ENCODE peak calls at places on chromosomes 13 and 19, in nine cellular contexts. A is endodermal cell; M is effector memory CD4-positive, alpha-beta T cell; H is CD4-positive, alpha-beta memory T cell; C is thoracic aorta; I is AG04450; G is Panc1; P is GM23248; O is IMR-90. E is an unnamed sample.

GRCh38 chr19:39599116-39599515 is 3.2 kb upstream of the LGALS13 start:
- DNase-seq in A (peak; percentile 83), M (no peak), H (no peak), C (no peak), I (no peak), G (no peak), P (peak; percentile 51), O (peak; percentile 27), E (peak; percentile 49)

GRCh38 chr19:54873990-54874389 is at the start of gene FCAR:
- DNase-seq in A (no peak), M (no peak), H (no peak), C (no peak), I (no peak), G (no peak), P (no peak), O (no peak), E (no peak)

GRCh38 chr19:53982611-53983010 is 8.8 kb upstream of the CACNG6 start:
- DNase-seq in A (peak; percentile 71), M (no peak), H (no peak), C (no peak), I (no peak), G (no peak), P (peak; percentile 46), O (no peak), E (no peak)

GRCh38 chr13:43572601-43573360 is 214.0 kb downstream of the ENOX1 start:
- DNase-seq in A (no peak), M (no peak), H (no peak), C (no peak), I (no peak), G (no peak), P (peak; percentile 91), O (peak; percentile 25), E (peak; percentile 19)

GRCh38 chr13:33519561-33520479 is 234.3 kb upstream of the STARD13 start:
- DNase-seq in A (no peak), M (no peak), H (no peak), C (no peak), I (peak; percentile 78), G (no peak), P (peak; percentile 94), O (peak; percentile 94), E (peak; percentile 86)

GRCh38 chr13:103203750-103204330 is 137.6 kb upstream of the SLC10A2 start:
- DNase-seq in A (no peak), M (no peak), H (no peak), C (no peak), I (no peak), G (no peak), P (no peak), O (no peak), E (no peak)

GRCh38 chr19:17579523-17580244 is 24.2 kb downstream of the COLGALT1 start:
- DNase-seq in A (peak; percentile 96), M (no peak), H (peak; percentile 8), C (no peak), I (no peak), G (peak; percentile 25), P (peak; percentile 75), O (peak; percentile 26), E (peak; percentile 75)

GRCh38 chr13:24271611-24272451 is 37.5 kb upstream of the C1QTNF9 start:
- DNase-seq in A (peak; percentile 39), M (peak; percentile 63), H (peak; percentile 88), C (no peak), I (peak; percentile 45), G (no peak), P (peak; percentile 66), O (peak; percentile 76), E (peak; percentile 73)

GRCh38 chr19:7489609-7490044 is 792 bp upstream of the PEX11G start:
- DNase-seq in A (peak; percentile 57), M (no peak), H (no peak), C (no peak), I (no peak), G (no peak), P (no peak), O (no peak), E (no peak)

DNA sequence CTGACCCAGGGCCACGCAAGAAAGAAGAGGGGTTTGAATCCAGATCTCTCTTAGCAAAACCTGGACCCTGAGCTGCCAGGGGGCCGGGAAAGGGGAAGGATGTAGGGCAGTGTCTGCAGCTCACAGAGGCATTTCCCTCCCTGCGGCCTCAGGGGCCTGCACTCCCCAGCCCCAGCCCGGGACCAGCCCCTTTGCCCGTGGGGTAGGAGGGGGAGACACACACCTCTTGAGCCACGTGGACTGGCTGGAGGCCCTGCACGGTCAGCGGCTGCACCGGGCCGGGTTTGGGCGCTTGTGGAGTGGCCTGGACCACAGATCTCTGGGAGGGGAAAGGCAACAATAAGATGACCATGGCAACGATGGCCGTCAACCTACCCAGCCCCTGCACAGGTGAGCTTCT is 26.9 kb downstream of the RFX1 start:
- DNase-seq in A (peak; percentile 70), M (no peak), H (no peak), C (no peak), I (no peak), G (no peak), P (no peak), O (no peak), E (no peak)
- H3K27ac ChIP-seq in A (no peak overlapping the region), M (peak overlapping the region; percentile 37), H (no peak overlapping the region), C (no peak overlapping the region), I (no peak overlapping the region), G (no peak overlapping the region), P (no peak overlapping the region), O (no peak overlapping the region), E (no peak overlapping the region)

DNA sequence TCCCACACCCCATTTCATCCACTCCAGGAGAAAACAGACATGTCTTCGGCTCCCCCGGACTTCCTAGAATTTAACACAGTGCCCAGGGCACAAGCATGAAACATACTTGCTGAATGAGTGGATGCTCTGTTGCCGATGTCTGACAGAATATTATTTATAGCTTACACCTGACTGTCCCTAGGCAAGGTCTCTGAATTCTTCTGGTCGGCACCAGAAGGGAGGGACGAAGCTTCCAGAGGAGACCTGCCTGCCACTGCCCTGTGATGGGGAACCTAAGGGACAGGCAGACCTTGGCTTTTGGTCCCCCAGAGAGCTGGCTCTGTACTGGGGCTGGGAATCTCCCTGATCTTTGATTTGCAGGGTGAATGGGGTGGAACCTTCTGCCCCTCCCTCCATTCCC is 44.0 kb upstream of the PEG3 start:
- DNase-seq in A (no peak), M (no peak), H (no peak), C (no peak), I (no peak), G (no peak), P (no peak), O (no peak), E (peak; percentile 81)
- H3K9me3 ChIP-seq in A (peaks cover 88% of the 10 kb centered on the region), M (no peaks in the 10 kb centered on the region), H (no peaks in the 10 kb centered on the region), C (no peaks in the 10 kb centered on the region), I (peaks cover 52% of the 10 kb centered on the region), G (no peaks in the 10 kb centered on the region), P (no peaks in the 10 kb centered on the region), O (peaks cover 41% of the 10 kb centered on the region), E (peaks cover 3% of the 10 kb centered on the region)

GRCh38 chr13:98584668-98585397 is 7.9 kb upstream of the STK24 start:
- DNase-seq in A (no peak), M (no peak), H (no peak), C (no peak), I (no peak), G (no peak), P (peak; percentile 40), O (no peak), E (no peak)
- H3K27ac ChIP-seq in A (no peak overlapping the region), M (no peak overlapping the region), H (no peak overlapping the region), C (peak overlapping the region; percentile 39), I (no peak overlapping the region), G (no peak overlapping the region), P (no peak overlapping the region), O (no peak overlapping the region), E (no peak overlapping the region)

DNA sequence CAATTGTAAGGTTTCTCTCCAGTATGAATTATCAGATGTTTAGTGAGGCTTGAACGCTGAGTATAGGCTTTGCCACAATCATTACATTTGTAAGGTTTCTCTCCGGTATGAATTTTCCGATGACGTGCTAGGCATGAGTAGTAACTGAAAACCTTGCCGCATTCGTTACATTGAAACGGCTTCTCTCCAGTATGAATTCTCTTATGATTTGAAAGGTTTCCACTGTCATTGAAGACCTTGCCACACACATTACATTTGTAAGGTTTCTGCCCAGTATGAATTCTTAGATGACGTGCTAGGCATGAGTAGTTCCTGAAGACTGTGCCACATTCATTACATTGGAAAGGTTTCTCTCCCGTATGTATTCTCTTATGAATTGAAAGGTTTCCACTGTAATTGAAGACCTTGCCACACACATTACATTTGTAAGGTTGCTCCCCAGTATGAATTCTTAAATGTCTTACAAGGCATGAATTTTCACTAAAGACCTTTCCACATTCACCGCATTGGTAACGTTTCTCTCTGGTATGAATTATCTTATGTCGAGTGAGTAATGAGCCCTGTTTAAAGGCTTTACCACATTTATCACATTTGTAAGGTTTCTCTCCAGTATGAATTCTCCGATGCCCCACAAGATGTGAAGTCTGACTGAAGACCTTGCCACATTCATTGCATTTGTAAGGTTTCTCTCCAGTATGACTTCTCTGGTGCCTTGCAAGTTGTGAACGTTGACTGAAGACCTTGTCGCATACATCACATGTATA is 15.6 kb downstream of the ZNF836 start:
- DNase-seq in A (no peak), M (no peak), H (no peak), C (no peak), I (no peak), G (no peak), P (no peak), O (no peak), E (no peak)
- H3K9me3 ChIP-seq in A (peaks cover 100% of the 10 kb centered on the region), M (peaks cover 63% of the 10 kb centered on the region), H (peaks cover 23% of the 10 kb centered on the region), C (peaks cover 61% of the 10 kb centered on the region), I (peaks cover 51% of the 10 kb centered on the region), G (peaks cover 35% of the 10 kb centered on the region), P (peaks cover 8% of the 10 kb centered on the region), O (peaks cover 65% of the 10 kb centered on the region), E (peaks cover 30% of the 10 kb centered on the region)

GRCh38 chr19:5339470-5339949 is 1.1 kb downstream of the PTPRS start:
- DNase-seq in A (no peak), M (no peak), H (no peak), C (no peak), I (no peak), G (no peak), P (peak; percentile 11), O (no peak), E (no peak)

GRCh38 chr19:5340637-5341447 is at the start of gene PTPRS:
- DNase-seq in A (peak; percentile 95), M (peak; percentile 17), H (peak; percentile 44), C (no peak), I (peak; percentile 24), G (no peak), P (peak; percentile 95), O (peak; percentile 74), E (peak; percentile 82)

GRCh38 chr19:5341448-5341820 is 822 bp upstream of the PTPRS start:
- DNase-seq in A (no peak), M (no peak), H (no peak), C (no peak), I (no peak), G (no peak), P (no peak), O (no peak), E (no peak)

GRCh38 chr19:5338661-5339469 is 1.7 kb downstream of the PTPRS start:
- DNase-seq in A (peak; percentile 82), M (no peak), H (no peak), C (no peak), I (no peak), G (no peak), P (no peak), O (no peak), E (no peak)

DNA sequence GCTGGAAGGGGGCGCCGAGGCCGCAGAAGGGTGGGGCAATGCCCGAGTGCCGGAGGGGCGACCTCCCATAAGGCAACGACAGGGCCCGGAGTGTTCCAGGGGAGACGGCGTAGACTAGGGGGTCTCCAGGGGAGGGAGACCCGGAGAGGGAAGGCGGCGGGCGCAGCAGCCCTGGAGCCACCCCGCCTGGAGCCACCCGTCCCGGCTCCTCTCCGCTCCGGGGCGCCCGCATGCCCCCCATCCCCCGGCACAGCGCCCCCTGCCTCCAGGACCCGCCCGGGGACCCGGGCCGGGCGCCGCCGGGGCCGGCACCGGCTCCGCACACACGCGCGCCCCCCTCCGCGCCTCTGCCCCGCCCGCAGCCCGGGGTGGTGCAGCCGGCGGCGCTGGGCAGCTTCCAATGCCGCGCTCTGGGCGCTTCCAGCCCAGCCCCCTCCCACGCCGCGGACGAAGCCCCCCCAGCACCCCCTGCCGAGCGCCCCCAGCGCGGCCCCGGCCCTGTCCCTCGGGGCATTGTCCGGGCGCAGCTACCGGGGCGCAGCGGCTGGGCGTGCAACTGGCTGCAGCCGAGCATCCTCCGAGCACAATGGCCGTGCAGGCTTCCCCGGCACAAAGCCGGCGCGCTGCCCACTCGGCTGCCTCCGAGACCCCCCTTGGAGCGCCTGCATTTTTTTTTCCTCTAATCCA is 519 bp downstream of the PTPRS start:
- DNase-seq in A (peak; percentile 85), M (no peak), H (no peak), C (no peak), I (no peak), G (no peak), P (peak; percentile 56), O (no peak), E (peak; percentile 38)
- H3K27ac ChIP-seq in A (peak overlapping the region; percentile 93), M (no peak overlapping the region), H (no peak overlapping the region), C (no peak overlapping the region), I (peak overlapping the region; percentile 31), G (no peak overlapping the region), P (no peak overlapping the region), O (peak overlapping the region; percentile 32), E (no peak overlapping the region)